ENCODE peak calls at places on chromosomes 12 and 14, in seven cellular contexts. Y is mesenchymal stem cell, O is neural progenitor cell, J is neuronal stem cell, K is mesendoderm, D is A549, X is PC-9. G is an unnamed sample.
A peak's percentile ranks its signal among the peaks of the same experiment; 100 is the strongest.

GRCh38 chr12:6267007-6267721 is 43.3 kb upstream of the PLEKHG6 start:
- DNase-seq in J (no peak), Y (no peak), D (no peak), K (no peak), O (no peak), X (no peak), G (peak; percentile 71)

GRCh38 chr14:81565441-81566290 is 32.0 kb upstream of the SEL1L start:
- DNase-seq in D (peak; percentile 21), K (peak; percentile 63), O (peak; percentile 59), Y (peak; percentile 10), X (no peak), J (peak; percentile 37), G (no peak)

GRCh38 chr12:101297661-101298060 is 17.8 kb downstream of the UTP20 start:
- DNase-seq in D (no peak), Y (no peak), K (peak; percentile 21), X (no peak), J (no peak), O (no peak), G (peak; percentile 22)

GRCh38 chr12:116694653-116695463 is 43.0 kb downstream of the SPRING1 start:
- DNase-seq in X (no peak), D (no peak), O (no peak), J (no peak), Y (no peak), K (no peak), G (no peak)

GRCh38 chr12:6927999-6928702 is 392 bp downstream of the ATN1 start:
- DNase-seq in J (no peak), K (no peak), X (no peak), D (no peak), Y (no peak), O (peak; percentile 48), G (no peak)

GRCh38 chr14:96805906-96806305 is 8.7 kb downstream of the VRK1 start:
- DNase-seq in O (no peak), X (no peak), J (no peak), Y (no peak), K (no peak), D (no peak), G (no peak)

GRCh38 chr14:73491256-73491976 is 683 bp downstream of the RIOX1 start:
- DNase-seq in X (peak; percentile 79), J (peak; percentile 46), D (peak; percentile 65), Y (peak; percentile 77), O (peak; percentile 80), K (peak; percentile 61), G (peak; percentile 54)

GRCh38 chr12:51631591-51631990 is 40.6 kb downstream of the SCN8A start:
- DNase-seq in O (no peak), J (no peak), K (peak; percentile 35), Y (peak; percentile 59), X (no peak), D (peak; percentile 15), G (peak; percentile 86)

GRCh38 chr12:75602111-75602510 is 90.7 kb upstream of the KRR1 start:
- DNase-seq in X (no peak), Y (no peak), K (no peak), D (no peak), O (no peak), J (no peak), G (no peak)

GRCh38 chr14:74240794-74241610 is 1.8 kb downstream of the VSX2 start:
- DNase-seq in O (peak; percentile 70), Y (peak; percentile 16), X (no peak), J (no peak), D (no peak), K (peak; percentile 42), G (peak; percentile 15)

GRCh38 chr14:34997762-34998161 is 15.0 kb downstream of the SRP54 start:
- DNase-seq in O (peak; percentile 55), D (no peak), J (peak; percentile 61), Y (peak; percentile 24), X (no peak), K (peak; percentile 32), G (peak; percentile 3)

GRCh38 chr12:25458047-25458552 is 95.0 kb downstream of the LMNTD1 start:
- DNase-seq in Y (peak; percentile 93), J (no peak), D (peak; percentile 61), X (peak; percentile 63), K (no peak), O (no peak), G (peak; percentile 96)

GRCh38 chr12:7666595-7666994 is 887 bp upstream of the APOBEC1 start:
- DNase-seq in J (no peak), O (no peak), Y (no peak), X (no peak), K (no peak), D (no peak), G (no peak)

GRCh38 chr14:89810101-89810500 is 144.4 kb downstream of the EFCAB11 start:
- DNase-seq in J (no peak), X (no peak), K (no peak), D (no peak), Y (no peak), O (no peak), G (peak; percentile 42)

GRCh38 chr12:2613674-2614073 is 181.1 kb upstream of the FKBP4 start:
- DNase-seq in K (no peak), D (peak; percentile 22), O (no peak), X (no peak), J (no peak), Y (peak; percentile 97), G (peak; percentile 98)

GRCh38 chr12:59403259-59403932 is 192.4 kb upstream of the SLC16A7 start:
- DNase-seq in J (peak; percentile 58), Y (peak; percentile 74), O (peak; percentile 69), X (peak; percentile 36), K (peak; percentile 80), D (peak; percentile 1), G (peak; percentile 91)

GRCh38 chr14:24837280-24838046 is 203.5 kb upstream of the GZMB start:
- DNase-seq in K (peak; percentile 29), Y (peak; percentile 53), D (no peak), O (no peak), X (no peak), J (no peak), G (no peak)

GRCh38 chr12:55847033-55847432 is 4.3 kb upstream of the MMP19 start:
- DNase-seq in X (no peak), Y (peak; percentile 91), K (no peak), D (no peak), J (no peak), O (no peak), G (peak; percentile 84)

GRCh38 chr12:54404061-54405004 is 14.7 kb downstream of the ITGA5 start:
- DNase-seq in J (peak; percentile 80), Y (peak; percentile 72), O (peak; percentile 84), K (peak; percentile 90), X (peak; percentile 28), D (no peak), G (peak; percentile 71)

GRCh38 chr14:76330411-76331327 is 45.3 kb upstream of the ESRRB start:
- DNase-seq in X (no peak), D (no peak), J (no peak), Y (no peak), K (peak; percentile 32), O (no peak), G (no peak)

GRCh38 chr14:99522457-99522891 is 41.3 kb downstream of the CCNK start:
- DNase-seq in Y (peak; percentile 81), J (no peak), O (peak; percentile 56), K (peak; percentile 47), X (no peak), D (peak; percentile 53), G (peak; percentile 77)

GRCh38 chr12:105032703-105033357 is 46.7 kb downstream of the NOPCHAP1 start:
- DNase-seq in O (no peak), X (no peak), Y (no peak), D (no peak), K (no peak), J (no peak), G (no peak)

GRCh38 chr12:57173089-57173488 is 25.7 kb upstream of the LRP1-AS start:
- DNase-seq in X (no peak), J (no peak), Y (peak; percentile 35), D (peak; percentile 55), K (peak; percentile 65), O (peak; percentile 71), G (no peak)

DNA sequence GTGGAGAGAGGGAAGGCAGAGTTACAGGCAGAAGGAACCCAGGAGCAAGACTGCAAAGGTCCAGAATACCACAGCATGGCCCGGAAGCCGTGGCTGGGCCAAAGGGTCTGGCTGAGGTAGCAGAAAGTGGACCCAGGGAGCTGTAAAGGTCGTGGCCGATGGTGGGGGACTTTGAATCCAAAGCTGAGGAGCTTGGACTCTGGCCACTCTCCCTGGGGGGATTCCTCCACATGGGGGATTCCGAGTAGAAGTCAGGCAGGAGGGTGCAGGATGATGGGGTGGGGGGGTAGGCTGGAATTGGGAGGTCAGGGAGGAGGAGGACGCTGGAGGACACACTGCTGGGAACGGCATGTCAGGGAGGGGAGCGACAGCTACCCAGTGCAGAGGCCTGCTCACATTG is 125.2 kb downstream of the GCH1 start:
- DNase-seq in K (no peak), X (no peak), J (no peak), D (no peak), O (no peak), Y (no peak), G (no peak)
- H3K4me2 ChIP-seq in K (no peak overlapping the region), X (no peak overlapping the region), J (no peak overlapping the region), D (no peak overlapping the region), O (no peak overlapping the region), Y (no peak overlapping the region), G (no peak overlapping the region)

GRCh38 chr12:113436586-113436985 is 14.4 kb downstream of the SDSL start:
- DNase-seq in O (no peak), K (no peak), J (no peak), X (no peak), Y (no peak), D (no peak), G (no peak)
- H3K4me2 ChIP-seq in O (no peak overlapping the region), K (no peak overlapping the region), J (no peak overlapping the region), X (no peak overlapping the region), Y (no peak overlapping the region), D (no peak overlapping the region), G (no peak overlapping the region)

GRCh38 chr14:93014038-93015023 is 91.4 kb downstream of the CHGA start:
- DNase-seq in O (no peak), X (no peak), Y (no peak), K (no peak), J (no peak), D (no peak), G (no peak)
- H3K4me2 ChIP-seq in O (no peak overlapping the region), X (no peak overlapping the region), Y (no peak overlapping the region), K (no peak overlapping the region), J (no peak overlapping the region), D (no peak overlapping the region), G (no peak overlapping the region)

GRCh38 chr12:83143937-83144336 is 457.2 kb downstream of the TMTC2 start:
- DNase-seq in O (no peak), K (no peak), X (no peak), Y (no peak), D (no peak), J (no peak), G (no peak)

GRCh38 chr12:83136421-83136820 is 449.7 kb downstream of the TMTC2 start:
- DNase-seq in J (no peak), Y (no peak), K (no peak), D (no peak), O (peak; percentile 42), X (no peak), G (no peak)

GRCh38 chr12:83142914-83143313 is 456.2 kb downstream of the TMTC2 start:
- DNase-seq in K (no peak), O (no peak), Y (no peak), X (no peak), D (no peak), J (no peak), G (no peak)

GRCh38 chr12:83141460-83141994 is 454.8 kb downstream of the TMTC2 start:
- DNase-seq in K (no peak), O (no peak), D (no peak), Y (no peak), J (no peak), X (no peak), G (no peak)

DNA sequence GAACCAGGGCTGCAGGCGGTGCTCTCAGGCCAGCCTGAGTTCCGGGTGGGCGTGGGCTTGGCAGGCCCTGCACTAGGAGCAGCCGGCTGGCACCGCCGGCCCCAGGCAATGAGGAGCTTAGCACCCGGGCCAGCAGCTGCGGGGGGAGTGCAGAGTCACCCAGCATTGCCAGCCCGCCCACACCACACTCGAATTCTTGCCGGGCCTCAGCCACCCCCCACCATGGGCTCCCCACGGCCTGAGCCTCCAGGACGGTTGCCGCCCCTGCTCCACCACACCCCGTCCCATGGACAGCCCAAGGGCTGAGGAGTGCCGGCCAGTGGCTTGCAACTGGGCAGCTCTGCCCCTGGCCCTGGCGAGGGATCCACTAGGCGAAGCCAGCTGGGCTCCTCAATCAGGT is 453.4 kb downstream of the TMTC2 start:
- DNase-seq in K (no peak), O (no peak), J (no peak), Y (no peak), X (no peak), D (no peak), G (no peak)
- H3K4me2 ChIP-seq in K (no peak overlapping the region), O (no peak overlapping the region), J (no peak overlapping the region), Y (no peak overlapping the region), X (no peak overlapping the region), D (no peak overlapping the region), G (no peak overlapping the region)